ENCODE peak calls at places on chromosomes 13 and 19, in five cellular contexts. One of them, this sample, is unnamed.

GRCh38 chr13:29522044-29522685 is 73.3 kb downstream of the SLC7A1 start:
- DNase-seq in H9: no peak
- DNase-seq in IMR-90: peak
- DNase-seq in mesenchymal stem cell: peak
- DNase-seq in mesendoderm: no peak
- DNase-seq in this sample: peak

GRCh38 chr19:48999481-49000325 is 6.0 kb downstream of the RUVBL2 start:
- DNase-seq in IMR-90: peak
- DNase-seq in H9: peak
- DNase-seq in mesendoderm: peak
- DNase-seq in mesenchymal stem cell: peak
- DNase-seq in this sample: peak

GRCh38 chr13:95432141-95432540 is 120.4 kb upstream of the CLDN10 start:
- DNase-seq in mesendoderm: no peak
- DNase-seq in IMR-90: no peak
- DNase-seq in H9: no peak
- DNase-seq in mesenchymal stem cell: no peak
- DNase-seq in this sample: peak

GRCh38 chr13:101838305-101838835 is 385.9 kb downstream of the ITGBL1 start:
- DNase-seq in IMR-90: peak
- DNase-seq in mesendoderm: no peak
- DNase-seq in H9: no peak
- DNase-seq in mesenchymal stem cell: peak
- DNase-seq in this sample: no peak

GRCh38 chr13:32504263-32504662 is 34.3 kb downstream of the N4BP2L2 start:
- DNase-seq in H9: no peak
- DNase-seq in IMR-90: no peak
- DNase-seq in mesendoderm: no peak
- DNase-seq in mesenchymal stem cell: no peak
- DNase-seq in this sample: no peak

GRCh38 chr13:50128406-50129048 is 113.3 kb downstream of the KCNRG start:
- DNase-seq in mesendoderm: peak
- DNase-seq in H9: peak
- DNase-seq in mesenchymal stem cell: no peak
- DNase-seq in IMR-90: no peak
- DNase-seq in this sample: no peak

GRCh38 chr19:18644144-18645034 is 7.6 kb downstream of the KLHL26 start:
- DNase-seq in IMR-90: no peak
- DNase-seq in H9: no peak
- DNase-seq in mesenchymal stem cell: no peak
- DNase-seq in mesendoderm: peak
- DNase-seq in this sample: no peak

GRCh38 chr13:64029343-64030093 is 2613.9 kb upstream of the PCDH20 start:
- DNase-seq in IMR-90: no peak
- DNase-seq in H9: no peak
- DNase-seq in mesendoderm: no peak
- DNase-seq in mesenchymal stem cell: no peak
- DNase-seq in this sample: no peak

GRCh38 chr13:33004454-33004853 is 11.8 kb upstream of the KL start:
- DNase-seq in mesendoderm: peak
- DNase-seq in IMR-90: no peak
- DNase-seq in H9: no peak
- DNase-seq in mesenchymal stem cell: peak
- DNase-seq in this sample: no peak

GRCh38 chr19:1136201-1136600 is 32.4 kb downstream of the GPX4 start:
- DNase-seq in mesendoderm: no peak
- DNase-seq in IMR-90: no peak
- DNase-seq in mesenchymal stem cell: no peak
- DNase-seq in H9: no peak
- DNase-seq in this sample: no peak

GRCh38 chr13:112348642-112349345 is 27.4 kb upstream of the SPACA7 start:
- DNase-seq in mesenchymal stem cell: no peak
- DNase-seq in mesendoderm: no peak
- DNase-seq in H9: no peak
- DNase-seq in IMR-90: no peak
- DNase-seq in this sample: no peak

GRCh38 chr13:97382276-97382675 is 51.7 kb upstream of the RAP2A start:
- DNase-seq in mesenchymal stem cell: no peak
- DNase-seq in H9: no peak
- DNase-seq in IMR-90: no peak
- DNase-seq in mesendoderm: no peak
- DNase-seq in this sample: peak

GRCh38 chr19:48836089-48837017 is at the start of gene HSD17B14:
- DNase-seq in IMR-90: no peak
- DNase-seq in H9: peak
- DNase-seq in mesendoderm: peak
- DNase-seq in mesenchymal stem cell: peak
- DNase-seq in this sample: peak

GRCh38 chr19:7115721-7116120 is 46.2 kb downstream of the ZNF557 start:
- DNase-seq in mesenchymal stem cell: no peak
- DNase-seq in H9: no peak
- DNase-seq in IMR-90: no peak
- DNase-seq in mesendoderm: no peak
- DNase-seq in this sample: no peak

GRCh38 chr19:14413355-14413754 is 5.8 kb downstream of the DDX39A start:
- DNase-seq in H9: no peak
- DNase-seq in IMR-90: no peak
- DNase-seq in mesenchymal stem cell: no peak
- DNase-seq in mesendoderm: no peak
- DNase-seq in this sample: no peak

GRCh38 chr19:58395220-58395978 is at the start of gene RNF225:
- DNase-seq in mesenchymal stem cell: no peak
- DNase-seq in mesendoderm: peak
- DNase-seq in IMR-90: no peak
- DNase-seq in H9: peak
- DNase-seq in this sample: peak

GRCh38 chr13:36297259-36297599 is 385 bp downstream of the CCDC169 start:
- DNase-seq in IMR-90: peak
- DNase-seq in mesenchymal stem cell: peak
- DNase-seq in mesendoderm: no peak
- DNase-seq in H9: no peak
- DNase-seq in this sample: peak

GRCh38 chr13:75645141-75645540 is 9.0 kb downstream of the LMO7 start:
- DNase-seq in H9: no peak
- DNase-seq in mesendoderm: no peak
- DNase-seq in mesenchymal stem cell: no peak
- DNase-seq in IMR-90: peak
- DNase-seq in this sample: peak

GRCh38 chr19:8423821-8424223 is 10.7 kb downstream of the MARCHF2 start:
- DNase-seq in IMR-90: peak
- DNase-seq in H9: peak
- DNase-seq in mesendoderm: peak
- DNase-seq in mesenchymal stem cell: peak
- DNase-seq in this sample: peak

GRCh38 chr13:24511019-24511823 is 1.4 kb downstream of the PARP4 start:
- DNase-seq in mesenchymal stem cell: peak
- DNase-seq in H9: peak
- DNase-seq in IMR-90: peak
- DNase-seq in mesendoderm: peak
- DNase-seq in this sample: peak

GRCh38 chr13:109785141-109785891 is 1.1 kb downstream of the IRS2 start:
- DNase-seq in mesenchymal stem cell: peak
- DNase-seq in H9: peak
- DNase-seq in IMR-90: peak
- DNase-seq in mesendoderm: peak
- DNase-seq in this sample: peak

GRCh38 chr13:90445179-90445578 is 902.3 kb upstream of the MIR17HG start:
- DNase-seq in mesendoderm: peak
- DNase-seq in IMR-90: peak
- DNase-seq in H9: peak
- DNase-seq in mesenchymal stem cell: peak
- DNase-seq in this sample: peak

GRCh38 chr19:49590971-49591730 is at the start of gene PRR12:
- DNase-seq in mesendoderm: peak
- DNase-seq in IMR-90: peak
- DNase-seq in H9: peak
- DNase-seq in mesenchymal stem cell: peak
- DNase-seq in this sample: peak

GRCh38 chr13:111249637-111250360 is 70.6 kb upstream of the TEX29 start:
- DNase-seq in H9: no peak
- DNase-seq in IMR-90: no peak
- DNase-seq in mesendoderm: no peak
- DNase-seq in mesenchymal stem cell: no peak
- DNase-seq in this sample: peak

GRCh38 chr19:5966215-5966614 is 11.7 kb downstream of the RANBP3 start:
- DNase-seq in mesenchymal stem cell: peak
- DNase-seq in mesendoderm: no peak
- DNase-seq in H9: no peak
- DNase-seq in IMR-90: peak
- DNase-seq in this sample: peak

GRCh38 chr19:988081-988480 is 3.9 kb downstream of the WDR18 start:
- DNase-seq in mesendoderm: no peak
- DNase-seq in IMR-90: no peak
- DNase-seq in H9: no peak
- DNase-seq in mesenchymal stem cell: no peak
- DNase-seq in this sample: no peak

GRCh38 chr13:111539791-111540446 is 219.5 kb downstream of the TEX29 start:
- DNase-seq in H9: no peak
- DNase-seq in mesendoderm: no peak
- DNase-seq in mesenchymal stem cell: no peak
- DNase-seq in IMR-90: no peak
- DNase-seq in this sample: no peak

GRCh38 chr13:30810261-30810701 is 74.9 kb downstream of the ALOX5AP start:
- DNase-seq in mesenchymal stem cell: peak
- DNase-seq in IMR-90: no peak
- DNase-seq in mesendoderm: no peak
- DNase-seq in H9: no peak
- DNase-seq in this sample: no peak
- H4K8ac ChIP-seq in mesenchymal stem cell: peak
- H4K8ac ChIP-seq in IMR-90: no peak
- H4K8ac ChIP-seq in mesendoderm: no peak
- H4K8ac ChIP-seq in H9: no peak
- H4K8ac ChIP-seq in this sample: peak

GRCh38 chr13:72041165-72041564 is 174.2 kb upstream of the DACH1 start:
- DNase-seq in mesenchymal stem cell: no peak
- DNase-seq in mesendoderm: no peak
- DNase-seq in H9: no peak
- DNase-seq in IMR-90: no peak
- DNase-seq in this sample: no peak

GRCh38 chr13:72043361-72043760 is 176.4 kb upstream of the DACH1 start:
- DNase-seq in IMR-90: no peak
- DNase-seq in mesendoderm: no peak
- DNase-seq in H9: no peak
- DNase-seq in mesenchymal stem cell: no peak
- DNase-seq in this sample: no peak
- H4K8ac ChIP-seq in IMR-90: no peak
- H4K8ac ChIP-seq in mesendoderm: no peak
- H4K8ac ChIP-seq in H9: no peak
- H4K8ac ChIP-seq in mesenchymal stem cell: no peak
- H4K8ac ChIP-seq in this sample: no peak

GRCh38 chr19:10085641-10086031 is 481 bp upstream of the SHFL start:
- DNase-seq in H9: no peak
- DNase-seq in mesendoderm: no peak
- DNase-seq in mesenchymal stem cell: no peak
- DNase-seq in IMR-90: no peak
- DNase-seq in this sample: no peak
- H4K8ac ChIP-seq in H9: no peak
- H4K8ac ChIP-seq in mesendoderm: no peak
- H4K8ac ChIP-seq in mesenchymal stem cell: peak
- H4K8ac ChIP-seq in IMR-90: peak
- H4K8ac ChIP-seq in this sample: peak

DNA sequence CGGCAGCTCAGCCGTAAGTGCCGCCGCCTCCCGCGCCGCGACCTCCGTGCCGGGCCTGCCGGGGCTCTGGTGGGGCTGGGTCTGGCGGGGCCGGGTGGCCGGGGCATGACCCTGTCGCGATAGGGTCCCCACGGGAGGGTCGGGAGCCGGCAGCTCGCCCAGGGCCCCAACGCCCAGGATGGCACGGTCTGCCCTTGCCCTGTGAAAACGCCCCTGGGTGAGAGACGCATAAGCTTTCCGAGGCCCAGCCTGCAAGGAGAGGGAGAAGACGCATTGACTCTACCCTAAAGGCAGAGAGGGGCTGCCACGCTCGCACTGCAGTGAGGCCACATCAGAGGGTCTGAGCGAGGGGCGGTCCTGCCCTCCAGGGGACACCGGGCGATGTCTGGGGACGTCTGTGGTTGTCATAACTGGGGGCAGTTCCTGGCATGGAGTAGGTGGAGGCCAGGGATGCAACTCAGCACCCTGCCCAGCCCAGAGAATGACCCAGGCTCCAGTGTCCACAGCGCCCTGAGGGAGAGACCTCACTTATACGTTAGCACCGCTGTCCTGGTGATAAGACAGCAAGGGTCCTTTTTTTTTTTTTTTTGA is 539 bp downstream of the ZNF554 start:
- DNase-seq in H9: peak
- DNase-seq in mesendoderm: peak
- DNase-seq in IMR-90: no peak
- DNase-seq in mesenchymal stem cell: peak
- DNase-seq in this sample: no peak
- H4K8ac ChIP-seq in H9: no peak
- H4K8ac ChIP-seq in mesendoderm: no peak
- H4K8ac ChIP-seq in IMR-90: peak
- H4K8ac ChIP-seq in mesenchymal stem cell: peak
- H4K8ac ChIP-seq in this sample: peak

DNA sequence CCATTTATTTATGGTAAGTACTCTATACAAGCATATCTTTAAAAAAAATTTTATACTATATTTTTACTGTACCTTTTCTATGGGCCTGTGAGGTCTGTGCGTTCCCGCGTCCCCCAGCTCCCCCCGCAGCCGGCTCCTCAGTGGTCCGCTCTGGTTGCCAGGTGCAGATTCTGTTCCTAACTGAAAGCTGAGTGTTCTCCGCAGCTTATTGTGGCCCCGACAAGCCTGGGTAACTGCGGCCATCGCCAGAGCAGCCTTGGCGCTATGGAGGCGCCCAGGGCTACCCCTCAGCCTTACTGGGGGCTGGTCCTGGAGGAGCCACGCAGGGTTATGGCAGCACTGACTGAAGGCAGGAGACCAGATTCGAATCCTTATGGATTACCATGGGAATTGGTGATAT is 896.8 kb downstream of the PCDH17 start:
- DNase-seq in mesendoderm: no peak
- DNase-seq in IMR-90: no peak
- DNase-seq in H9: no peak
- DNase-seq in mesenchymal stem cell: no peak
- DNase-seq in this sample: no peak
- H4K8ac ChIP-seq in mesendoderm: no peak
- H4K8ac ChIP-seq in IMR-90: no peak
- H4K8ac ChIP-seq in H9: no peak
- H4K8ac ChIP-seq in mesenchymal stem cell: no peak
- H4K8ac ChIP-seq in this sample: no peak

DNA sequence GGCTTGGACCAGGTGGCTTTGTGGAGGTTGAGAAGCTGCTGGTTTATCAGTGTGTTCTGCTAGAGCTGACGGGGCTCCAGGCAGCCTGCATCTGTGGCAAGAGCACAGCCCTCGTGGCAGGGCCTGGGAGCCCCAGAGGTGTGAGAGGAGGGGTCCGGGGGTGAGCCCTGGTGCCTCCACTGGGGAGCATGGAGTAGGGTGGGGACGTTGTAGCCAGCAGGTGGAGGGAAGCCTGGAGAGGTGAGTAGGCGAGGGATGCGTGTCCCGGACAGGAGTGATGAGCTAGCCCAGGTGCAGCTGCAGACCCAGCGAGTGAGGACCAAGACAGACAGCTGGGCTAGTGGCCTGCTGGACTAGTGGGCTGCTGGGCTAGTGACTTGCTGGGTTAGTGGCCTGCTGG is 51.0 kb downstream of the SLC7A9 start:
- DNase-seq in H9: no peak
- DNase-seq in mesenchymal stem cell: no peak
- DNase-seq in mesendoderm: no peak
- DNase-seq in IMR-90: no peak
- DNase-seq in this sample: no peak
- H4K8ac ChIP-seq in H9: no peak
- H4K8ac ChIP-seq in mesenchymal stem cell: no peak
- H4K8ac ChIP-seq in mesendoderm: no peak
- H4K8ac ChIP-seq in IMR-90: no peak
- H4K8ac ChIP-seq in this sample: no peak

This sample was measured in trophoblast cell.